ENCODE peak calls at places on chromosomes 12 and 14, in seven cellular contexts. Q, B, C, A, L, E and P are unnamed samples.

GRCh38 chr12:132804426-132804861 is 24.2 kb downstream of the GOLGA3 start:
- DNase-seq in B (no peak), Q (no peak), E (no peak), L (no peak), A (no peak), C (no peak), P (no peak)

GRCh38 chr14:34713681-34714319 is 593 bp downstream of the CFL2 start:
- DNase-seq in B (peak), C (peak), A (peak), L (peak), E (peak), Q (no peak), P (peak)

GRCh38 chr12:26345471-26346003 is 150.2 kb downstream of the SSPN start:
- DNase-seq in B (no peak), L (no peak), A (no peak), Q (no peak), E (no peak), C (no peak), P (no peak)

GRCh38 chr12:90028620-90029051 is 320.0 kb upstream of the ATP2B1 start:
- DNase-seq in Q (no peak), L (no peak), B (no peak), A (no peak), C (no peak), E (no peak), P (no peak)

GRCh38 chr12:54650409-54650808 is 2.2 kb upstream of the DCD start:
- DNase-seq in L (no peak), Q (no peak), C (no peak), E (no peak), A (peak), B (no peak), P (no peak)

GRCh38 chr14:104657563-104658324 is 31.7 kb upstream of the INF2 start:
- DNase-seq in L (peak), A (no peak), C (no peak), Q (no peak), B (no peak), E (no peak), P (peak)

GRCh38 chr14:105273062-105273461 is 24.7 kb downstream of the BTBD6 start:
- DNase-seq in B (peak), C (no peak), A (no peak), E (no peak), Q (no peak), L (no peak), P (peak)

GRCh38 chr12:50551866-50552265 is 47.1 kb downstream of the DIP2B start:
- DNase-seq in L (no peak), Q (no peak), A (no peak), B (no peak), C (no peak), E (no peak), P (no peak)

GRCh38 chr14:96631621-96632362 is 129.6 kb downstream of the PAPOLA start:
- DNase-seq in B (no peak), Q (no peak), L (no peak), C (peak), A (peak), E (no peak), P (no peak)

GRCh38 chr12:57129311-57130288 is 1.3 kb downstream of the LRP1 start:
- DNase-seq in L (no peak), B (no peak), E (no peak), C (no peak), Q (no peak), A (no peak), P (no peak)

GRCh38 chr12:2082321-2082720 is 29.5 kb downstream of the CACNA1C start:
- DNase-seq in B (no peak), Q (no peak), E (no peak), C (no peak), A (no peak), L (no peak), P (peak)

GRCh38 chr12:32586390-32586789 is 92.7 kb upstream of the DNM1L start:
- DNase-seq in Q (no peak), L (no peak), C (no peak), B (no peak), A (peak), E (no peak), P (no peak)

GRCh38 chr12:28258998-28259397 is 68.7 kb downstream of the CCDC91 start:
- DNase-seq in A (no peak), B (no peak), C (no peak), Q (no peak), E (no peak), L (no peak), P (no peak)

GRCh38 chr14:51978566-51979398 is 10.6 kb upstream of the RTRAF start:
- DNase-seq in L (peak), Q (peak), E (peak), C (peak), B (peak), A (peak), P (peak)

GRCh38 chr14:96747006-96747405 is 50.2 kb upstream of the VRK1 start:
- DNase-seq in A (no peak), E (no peak), L (no peak), B (no peak), Q (no peak), C (no peak), P (no peak)